ENCODE peak calls at places on chromosome 4, in four cellular contexts. One of them, this sample, is unnamed.

GRCh38 chr4:10017037-10017893 is 4.0 kb downstream of the SLC2A9 start:
- DNase-seq in fibroblast of villous mesenchyme: no peak
- DNase-seq in AG09309: no peak
- DNase-seq in upper lobe of left lung: no peak
- DNase-seq in this sample: no peak

GRCh38 chr4:504076-504475 is 5.1 kb downstream of the PIGG start:
- DNase-seq in fibroblast of villous mesenchyme: peak
- DNase-seq in AG09309: no peak
- DNase-seq in upper lobe of left lung: no peak
- DNase-seq in this sample: no peak

GRCh38 chr4:101451086-101451485 is 103.8 kb upstream of the PPP3CA start:
- DNase-seq in upper lobe of left lung: no peak
- DNase-seq in AG09309: no peak
- DNase-seq in fibroblast of villous mesenchyme: no peak
- DNase-seq in this sample: no peak

GRCh38 chr4:87981505-87981904 is 6.0 kb downstream of the SPP1 start:
- DNase-seq in AG09309: no peak
- DNase-seq in fibroblast of villous mesenchyme: no peak
- DNase-seq in upper lobe of left lung: no peak
- DNase-seq in this sample: no peak

GRCh38 chr4:86386201-86386600 is 26.3 kb upstream of the MAPK10 start:
- DNase-seq in AG09309: no peak
- DNase-seq in fibroblast of villous mesenchyme: no peak
- DNase-seq in upper lobe of left lung: no peak
- DNase-seq in this sample: no peak

GRCh38 chr4:86331362-86331761 is 28.5 kb downstream of the MAPK10 start:
- DNase-seq in AG09309: no peak
- DNase-seq in upper lobe of left lung: no peak
- DNase-seq in fibroblast of villous mesenchyme: no peak
- DNase-seq in this sample: no peak

GRCh38 chr4:81747242-81747930 is 275.7 kb upstream of the RASGEF1B start:
- DNase-seq in AG09309: no peak
- DNase-seq in upper lobe of left lung: peak
- DNase-seq in fibroblast of villous mesenchyme: no peak
- DNase-seq in this sample: no peak

GRCh38 chr4:104897297-104897645 is 249.4 kb upstream of the TET2 start:
- DNase-seq in fibroblast of villous mesenchyme: peak
- DNase-seq in upper lobe of left lung: no peak
- DNase-seq in AG09309: no peak
- DNase-seq in this sample: no peak

GRCh38 chr4:156322592-156322991 is 368.9 kb upstream of the CTSO start:
- DNase-seq in fibroblast of villous mesenchyme: peak
- DNase-seq in upper lobe of left lung: no peak
- DNase-seq in AG09309: peak
- DNase-seq in this sample: no peak

GRCh38 chr4:173573286-173573685 is 43.3 kb upstream of the HAND2 start:
- DNase-seq in AG09309: no peak
- DNase-seq in fibroblast of villous mesenchyme: peak
- DNase-seq in upper lobe of left lung: no peak
- DNase-seq in this sample: no peak

GRCh38 chr4:126354784-126355183 is 1040.0 kb downstream of the FAT4 start:
- DNase-seq in upper lobe of left lung: no peak
- DNase-seq in AG09309: no peak
- DNase-seq in fibroblast of villous mesenchyme: no peak
- DNase-seq in this sample: no peak

GRCh38 chr4:926538-926937 is 5.6 kb downstream of the GAK start:
- DNase-seq in AG09309: no peak
- DNase-seq in upper lobe of left lung: peak
- DNase-seq in fibroblast of villous mesenchyme: peak
- DNase-seq in this sample: no peak

GRCh38 chr4:79862842-79863241 is 210.2 kb downstream of the ANTXR2 start:
- DNase-seq in upper lobe of left lung: no peak
- DNase-seq in AG09309: no peak
- DNase-seq in fibroblast of villous mesenchyme: peak
- DNase-seq in this sample: no peak

GRCh38 chr4:114729339-114729738 is 130.7 kb downstream of the UGT8 start:
- DNase-seq in AG09309: no peak
- DNase-seq in upper lobe of left lung: no peak
- DNase-seq in fibroblast of villous mesenchyme: no peak
- DNase-seq in this sample: no peak

GRCh38 chr4:23213198-23213597 is 520.5 kb downstream of the GBA3 start:
- DNase-seq in fibroblast of villous mesenchyme: peak
- DNase-seq in upper lobe of left lung: no peak
- DNase-seq in AG09309: no peak
- DNase-seq in this sample: no peak

GRCh38 chr4:7769308-7769841 is 170.3 kb downstream of the AFAP1 start:
- DNase-seq in upper lobe of left lung: no peak
- DNase-seq in AG09309: no peak
- DNase-seq in fibroblast of villous mesenchyme: no peak
- DNase-seq in this sample: no peak

GRCh38 chr4:147682755-147683154 is 1.2 kb downstream of the PRMT9 start:
- DNase-seq in AG09309: no peak
- DNase-seq in upper lobe of left lung: no peak
- DNase-seq in fibroblast of villous mesenchyme: peak
- DNase-seq in this sample: no peak

GRCh38 chr4:89868999-89869589 is 25.6 kb upstream of the MMRN1 start:
- DNase-seq in AG09309: no peak
- DNase-seq in fibroblast of villous mesenchyme: peak
- DNase-seq in upper lobe of left lung: no peak
- DNase-seq in this sample: no peak

GRCh38 chr4:41594439-41594838 is 56.5 kb downstream of the LIMCH1 start:
- DNase-seq in fibroblast of villous mesenchyme: no peak
- DNase-seq in upper lobe of left lung: no peak
- DNase-seq in AG09309: no peak
- DNase-seq in this sample: no peak

GRCh38 chr4:32560306-32560705 is 1840.1 kb downstream of the PCDH7 start:
- DNase-seq in upper lobe of left lung: peak
- DNase-seq in AG09309: no peak
- DNase-seq in fibroblast of villous mesenchyme: peak
- DNase-seq in this sample: no peak

GRCh38 chr4:185304944-185305690 is 90.6 kb downstream of the LRP2BP start:
- DNase-seq in AG09309: no peak
- DNase-seq in upper lobe of left lung: peak
- DNase-seq in fibroblast of villous mesenchyme: peak
- DNase-seq in this sample: no peak

GRCh38 chr4:72218953-72219352 is 187.2 kb downstream of the NPFFR2 start:
- DNase-seq in upper lobe of left lung: no peak
- DNase-seq in fibroblast of villous mesenchyme: no peak
- DNase-seq in AG09309: no peak
- DNase-seq in this sample: no peak

GRCh38 chr4:122525865-122526264 is 69.3 kb upstream of the IL2 start:
- DNase-seq in upper lobe of left lung: no peak
- DNase-seq in fibroblast of villous mesenchyme: no peak
- DNase-seq in AG09309: no peak
- DNase-seq in this sample: no peak

GRCh38 chr4:103478729-103479128 is 241.1 kb downstream of the TACR3 start:
- DNase-seq in upper lobe of left lung: no peak
- DNase-seq in AG09309: no peak
- DNase-seq in fibroblast of villous mesenchyme: no peak
- DNase-seq in this sample: no peak

GRCh38 chr4:103482471-103482870 is 237.3 kb downstream of the TACR3 start:
- DNase-seq in fibroblast of villous mesenchyme: no peak
- DNase-seq in AG09309: no peak
- DNase-seq in upper lobe of left lung: no peak
- DNase-seq in this sample: no peak

GRCh38 chr4:103478210-103478609 is 241.6 kb downstream of the TACR3 start:
- DNase-seq in fibroblast of villous mesenchyme: no peak
- DNase-seq in upper lobe of left lung: no peak
- DNase-seq in AG09309: no peak
- DNase-seq in this sample: no peak

GRCh38 chr4:103484521-103484920 is 235.3 kb downstream of the TACR3 start:
- DNase-seq in fibroblast of villous mesenchyme: no peak
- DNase-seq in upper lobe of left lung: no peak
- DNase-seq in AG09309: no peak
- DNase-seq in this sample: no peak

DNA sequence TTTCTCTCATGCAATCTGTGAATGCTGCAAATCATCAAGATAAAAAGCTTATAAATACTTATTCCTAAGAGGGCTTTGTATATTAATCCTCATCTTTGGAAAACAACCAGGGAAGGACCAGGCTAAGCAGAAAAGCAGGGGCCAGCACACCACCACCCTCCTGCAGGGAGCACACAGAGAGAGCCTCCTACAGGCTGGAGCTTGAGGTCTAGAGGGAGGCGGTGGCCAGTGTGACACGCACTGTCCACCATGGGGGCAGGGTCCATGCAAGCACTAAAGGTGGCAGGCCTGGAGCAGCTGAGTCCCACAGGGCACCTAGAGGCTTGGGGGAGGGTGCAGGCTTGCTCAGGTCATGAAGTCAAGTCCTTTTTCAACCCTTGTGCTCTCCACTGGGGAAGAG is 236.9 kb downstream of the TACR3 start:
- DNase-seq in AG09309: no peak
- DNase-seq in fibroblast of villous mesenchyme: no peak
- DNase-seq in upper lobe of left lung: no peak
- DNase-seq in this sample: no peak
- TF ChIP-seq CTCF in AG09309: no peak
- TF ChIP-seq CTCF in fibroblast of villous mesenchyme: no peak
- TF ChIP-seq CTCF in upper lobe of left lung: no peak
- TF ChIP-seq CTCF in this sample: no peak

DNA sequence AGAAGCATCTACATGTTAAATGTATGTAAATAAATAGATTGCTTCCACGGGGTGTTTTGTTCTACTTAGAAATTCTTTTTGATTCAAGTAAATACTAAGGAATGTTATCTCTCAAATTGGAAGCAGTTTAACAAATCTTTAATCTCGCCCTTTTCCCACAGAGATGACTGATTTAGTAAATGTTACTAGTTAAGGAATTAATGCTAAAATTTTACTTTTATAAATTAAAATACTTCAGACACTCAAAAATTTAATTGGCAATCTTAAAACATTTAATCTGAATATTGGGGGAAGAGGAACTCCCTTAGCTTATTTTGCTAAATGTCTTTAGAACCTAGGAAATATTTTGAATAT is 12.1 kb downstream of the LARP7 start:
- DNase-seq in fibroblast of villous mesenchyme: no peak
- DNase-seq in AG09309: no peak
- DNase-seq in upper lobe of left lung: no peak
- DNase-seq in this sample: no peak
- TF ChIP-seq CTCF in fibroblast of villous mesenchyme: no peak
- TF ChIP-seq CTCF in AG09309: no peak
- TF ChIP-seq CTCF in upper lobe of left lung: no peak
- TF ChIP-seq CTCF in this sample: no peak

DNA sequence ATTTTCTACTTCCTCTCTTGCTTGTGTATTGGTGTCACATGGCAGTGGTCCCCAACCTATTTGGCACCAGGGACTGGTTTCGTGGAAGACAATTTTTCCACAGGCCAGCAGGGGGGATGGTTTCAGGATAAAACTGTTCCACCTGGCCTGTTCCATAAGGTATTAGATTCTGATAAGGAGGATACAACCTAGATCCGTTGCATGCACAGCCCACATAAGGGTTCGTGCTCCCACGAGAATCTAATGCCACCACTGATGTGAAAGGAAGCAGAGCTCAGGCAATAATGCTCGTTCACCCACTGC is 38.3 kb downstream of the SEC31A start:
- DNase-seq in upper lobe of left lung: no peak
- DNase-seq in fibroblast of villous mesenchyme: no peak
- DNase-seq in AG09309: no peak
- DNase-seq in this sample: no peak
- TF ChIP-seq CTCF in upper lobe of left lung: no peak
- TF ChIP-seq CTCF in fibroblast of villous mesenchyme: no peak
- TF ChIP-seq CTCF in AG09309: no peak
- TF ChIP-seq CTCF in this sample: no peak

GRCh38 chr4:38319456-38320348 is 344.3 kb upstream of the KLF3 start:
- DNase-seq in AG09309: peak
- DNase-seq in upper lobe of left lung: peak
- DNase-seq in fibroblast of villous mesenchyme: peak
- DNase-seq in this sample: peak
- TF ChIP-seq CTCF in AG09309: peak
- TF ChIP-seq CTCF in upper lobe of left lung: peak
- TF ChIP-seq CTCF in fibroblast of villous mesenchyme: peak
- TF ChIP-seq CTCF in this sample: peak

GRCh38 chr4:4780634-4781287 is 78.7 kb upstream of the MSX1 start:
- DNase-seq in upper lobe of left lung: no peak
- DNase-seq in AG09309: peak
- DNase-seq in fibroblast of villous mesenchyme: peak
- DNase-seq in this sample: no peak
- TF ChIP-seq CTCF in upper lobe of left lung: no peak
- TF ChIP-seq CTCF in AG09309: peak
- TF ChIP-seq CTCF in fibroblast of villous mesenchyme: no peak
- TF ChIP-seq CTCF in this sample: no peak

DNA sequence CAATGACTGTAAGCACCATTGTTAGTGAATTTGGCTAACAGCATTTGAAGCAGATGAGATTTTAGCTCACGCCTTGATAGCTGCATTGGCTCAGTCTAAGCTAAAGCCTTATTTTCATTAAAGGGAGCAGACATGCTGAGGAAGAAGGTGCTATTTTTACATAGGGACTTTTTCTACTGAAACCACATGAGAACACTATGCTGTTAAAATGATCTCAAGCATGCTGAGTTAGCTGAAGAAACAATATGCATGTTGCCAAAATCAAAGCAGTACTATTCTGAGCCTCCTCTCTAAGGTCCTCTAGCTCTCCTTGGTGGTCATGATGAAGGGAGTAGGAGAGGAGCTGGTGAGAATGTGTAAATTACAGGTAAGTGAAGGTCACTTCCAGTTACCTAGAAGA is 134.4 kb upstream of the JADE1 start:
- DNase-seq in fibroblast of villous mesenchyme: no peak
- DNase-seq in AG09309: no peak
- DNase-seq in upper lobe of left lung: no peak
- DNase-seq in this sample: no peak
- TF ChIP-seq CTCF in fibroblast of villous mesenchyme: no peak
- TF ChIP-seq CTCF in AG09309: no peak
- TF ChIP-seq CTCF in upper lobe of left lung: no peak
- TF ChIP-seq CTCF in this sample: no peak

GRCh38 chr4:134470544-134470943 is 269.0 kb upstream of the PABPC4L start:
- DNase-seq in upper lobe of left lung: peak
- DNase-seq in AG09309: no peak
- DNase-seq in fibroblast of villous mesenchyme: peak
- DNase-seq in this sample: no peak
- TF ChIP-seq CTCF in upper lobe of left lung: peak
- TF ChIP-seq CTCF in AG09309: no peak
- TF ChIP-seq CTCF in fibroblast of villous mesenchyme: peak
- TF ChIP-seq CTCF in this sample: peak

GRCh38 chr4:149897784-149898183 is 82.1 kb upstream of the IQCM start:
- DNase-seq in AG09309: no peak
- DNase-seq in upper lobe of left lung: no peak
- DNase-seq in fibroblast of villous mesenchyme: peak
- DNase-seq in this sample: no peak
- TF ChIP-seq CTCF in AG09309: peak
- TF ChIP-seq CTCF in upper lobe of left lung: peak
- TF ChIP-seq CTCF in fibroblast of villous mesenchyme: peak
- TF ChIP-seq CTCF in this sample: peak

This sample was measured in osteocyte.